ENCODE peak calls at places on chromosomes 13 and 19, in four cellular contexts. K is HCT116, B is colonic mucosa, H is progenitor cell of endocrine pancreas. U is an unnamed sample.

GRCh38 chr19:47714339-47714738 is 1.1 kb downstream of the EHD2 start:
- DNase-seq in H (no peak), K (no peak), B (no peak), U (no peak)

GRCh38 chr19:41476583-41476982 is 33.6 kb downstream of the ERICH4 start:
- DNase-seq in B (no peak), H (no peak), K (no peak), U (no peak)

GRCh38 chr13:45224181-45224580 is 23.3 kb upstream of the KCTD4 start:
- DNase-seq in K (no peak), H (no peak), B (no peak), U (no peak)

GRCh38 chr19:16022251-16022650 is 54.0 kb upstream of the TPM4 start:
- DNase-seq in H (no peak), K (no peak), B (no peak), U (no peak)

GRCh38 chr13:47932953-47933687 is 68.0 kb downstream of the SUCLA2 start:
- DNase-seq in K (no peak), B (no peak), H (no peak), U (no peak)

GRCh38 chr19:10553943-10554381 is 10.3 kb downstream of the ATG4D start:
- DNase-seq in K (no peak), H (no peak), B (peak; percentile 33), U (no peak)

GRCh38 chr13:49997935-49998334 is 1.1 kb downstream of the TRIM13 start:
- DNase-seq in K (no peak), B (peak; percentile 31), H (no peak), U (no peak)

GRCh38 chr19:55463583-55464031 is 944 bp downstream of the C19orf85 start:
- DNase-seq in K (no peak), H (no peak), B (no peak), U (no peak)

GRCh38 chr13:88617176-88617575 is 946.0 kb downstream of the SLITRK5 start:
- DNase-seq in H (no peak), K (no peak), B (no peak), U (no peak)

GRCh38 chr19:7673995-7674667 is 2.8 kb upstream of the MCEMP1 start:
- DNase-seq in K (peak; percentile 72), B (peak; percentile 86), H (no peak), U (no peak)

GRCh38 chr13:51453308-51453958 is 597 bp upstream of the INTS6 start:
- DNase-seq in K (no peak), H (peak; percentile 65), B (peak; percentile 87), U (no peak)

GRCh38 chr13:79385694-79386093 is 20.4 kb downstream of the RBM26 start:
- DNase-seq in K (no peak), H (no peak), B (no peak), U (no peak)

GRCh38 chr19:33285441-33285927 is 16.9 kb downstream of the CEBPA start:
- DNase-seq in K (no peak), H (no peak), B (peak; percentile 57), U (no peak)

GRCh38 chr19:31232871-31233270 is 116.4 kb downstream of the TSHZ3 start:
- DNase-seq in K (no peak), B (no peak), H (no peak), U (peak; percentile 93)

GRCh38 chr19:35442091-35442490 is 6.0 kb upstream of the FFAR2 start:
- DNase-seq in K (no peak), B (no peak), H (no peak), U (no peak)

GRCh38 chr19:13022859-13023636 is 27.8 kb downstream of the NFIX start:
- DNase-seq in B (peak; percentile 84), K (no peak), H (no peak), U (peak; percentile 89)

GRCh38 chr19:34120846-34121639 is 51.3 kb upstream of the LSM14A start:
- DNase-seq in B (peak; percentile 21), K (peak; percentile 43), H (no peak), U (no peak)

GRCh38 chr13:48531416-48532145 is 1.3 kb downstream of the RCBTB2 start:
- DNase-seq in B (peak; percentile 29), K (no peak), H (no peak), U (no peak)

GRCh38 chr13:61275251-61275650 is 140.4 kb downstream of the PCDH20 start:
- DNase-seq in K (no peak), H (no peak), B (no peak), U (no peak)
- TF ChIP-seq CTCF in K (no peak), H (no peak), B (no peak), U (no peak)

GRCh38 chr19:6271721-6272410 is 7.9 kb downstream of the MLLT1 start:
- DNase-seq in H (no peak), B (peak; percentile 58), K (no peak), U (no peak)

GRCh38 chr19:6270822-6271221 is 9.0 kb downstream of the MLLT1 start:
- DNase-seq in H (no peak), K (no peak), B (no peak), U (no peak)

GRCh38 chr19:6272411-6272791 is 7.4 kb downstream of the MLLT1 start:
- DNase-seq in K (no peak), B (no peak), H (no peak), U (no peak)

GRCh38 chr19:6270076-6270745 is 9.6 kb downstream of the MLLT1 start:
- DNase-seq in K (no peak), H (no peak), B (no peak), U (no peak)

GRCh38 chr19:6271251-6271650 is 8.5 kb downstream of the MLLT1 start:
- DNase-seq in K (no peak), B (no peak), H (no peak), U (no peak)
- TF ChIP-seq CTCF in K (peak; percentile 43), B (no peak), H (peak; percentile 18), U (peak; percentile 38)

GRCh38 chr13:54950546-54950945 is 1921.9 kb downstream of the OLFM4 start:
- DNase-seq in B (no peak), H (no peak), K (no peak), U (no peak)
- TF ChIP-seq CTCF in B (no peak), H (peak; percentile 11), K (no peak), U (no peak)

GRCh38 chr19:19137556-19138109 is 645 bp downstream of the TMEM161A start:
- DNase-seq in B (no peak), H (no peak), K (no peak), U (no peak)

GRCh38 chr19:19131989-19132388 is 6.3 kb downstream of the TMEM161A start:
- DNase-seq in B (no peak), K (no peak), H (no peak), U (no peak)

GRCh38 chr19:19133985-19134384 is 4.3 kb downstream of the TMEM161A start:
- DNase-seq in H (no peak), B (no peak), K (no peak), U (no peak)

GRCh38 chr19:19132912-19133311 is 5.4 kb downstream of the TMEM161A start:
- DNase-seq in H (no peak), B (no peak), K (no peak), U (no peak)

GRCh38 chr19:19134687-19135158 is 3.6 kb downstream of the TMEM161A start:
- DNase-seq in K (no peak), B (peak; percentile 34), H (peak; percentile 40), U (no peak)
- TF ChIP-seq CTCF in K (no peak), B (no peak), H (no peak), U (no peak)

DNA sequence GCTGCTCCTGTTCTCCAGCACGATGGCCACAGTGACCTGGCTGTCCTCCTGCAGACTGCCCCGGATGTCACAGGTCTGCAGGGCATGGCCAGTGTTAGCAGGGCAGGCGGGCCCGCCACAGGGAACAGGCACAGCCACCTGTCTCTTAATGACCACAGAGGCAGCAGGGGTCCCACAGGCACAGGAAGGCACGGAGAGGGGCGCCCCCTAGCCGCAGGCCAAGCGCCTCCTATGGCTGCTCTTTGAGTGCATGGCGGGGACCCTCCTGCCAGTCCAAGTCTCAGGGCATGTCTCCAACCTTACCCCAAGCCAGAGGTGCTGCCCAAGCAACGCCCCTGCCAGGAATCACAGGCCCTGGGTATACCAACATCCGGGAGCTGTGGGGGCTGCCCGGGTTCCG is 14.1 kb downstream of the IZUMO4 start:
- DNase-seq in B (no peak), K (no peak), H (no peak), U (no peak)
- TF ChIP-seq CTCF in B (no peak), K (no peak), H (peak; percentile 15), U (no peak)

GRCh38 chr13:109899748-109900147 is 113.4 kb upstream of the IRS2 start:
- DNase-seq in K (no peak), H (no peak), B (no peak), U (no peak)
- TF ChIP-seq CTCF in K (no peak), H (no peak), B (no peak), U (no peak)

GRCh38 chr19:27777242-27777641 is 1435.7 kb downstream of the UQCRFS1 start:
- DNase-seq in K (no peak), B (no peak), H (no peak), U (no peak)

GRCh38 chr19:27774827-27775226 is 1438.1 kb downstream of the UQCRFS1 start:
- DNase-seq in K (no peak), H (no peak), B (no peak), U (no peak)

GRCh38 chr19:27776524-27776923 is 1436.4 kb downstream of the UQCRFS1 start:
- DNase-seq in H (no peak), K (no peak), B (no peak), U (no peak)

GRCh38 chr19:27775395-27775794 is 1437.6 kb downstream of the UQCRFS1 start:
- DNase-seq in H (no peak), B (no peak), K (no peak), U (no peak)

GRCh38 chr19:27776020-27776419 is 1436.9 kb downstream of the UQCRFS1 start:
- DNase-seq in K (no peak), H (no peak), B (no peak), U (no peak)
- TF ChIP-seq CTCF in K (peak; percentile 37), H (no peak), B (no peak), U (peak; percentile 35)

DNA sequence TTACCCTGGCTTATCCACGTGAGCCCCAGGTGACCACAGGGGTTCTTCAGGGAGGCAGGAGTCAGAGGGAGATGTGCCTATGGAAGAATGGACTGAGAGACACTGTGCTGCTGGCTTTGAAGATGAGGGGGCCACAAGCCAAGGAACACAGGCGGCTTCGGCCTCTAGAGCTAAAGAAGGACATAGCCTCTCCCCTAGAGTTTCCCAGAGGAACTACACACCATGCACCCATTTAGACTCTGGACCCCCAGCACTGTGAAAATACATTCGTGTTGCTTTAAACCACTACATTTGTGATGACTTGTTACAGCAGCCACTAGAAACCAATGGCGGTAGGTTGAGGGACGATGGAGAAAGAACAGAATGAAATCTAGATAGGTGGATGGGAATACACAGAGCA is 13.7 kb upstream of the ATF5 start:
- DNase-seq in H (no peak), K (no peak), B (no peak), U (no peak)
- TF ChIP-seq CTCF in H (peak; percentile 19), K (peak; percentile 46), B (no peak), U (peak; percentile 4)

GRCh38 chr19:54189020-54189667 is at the start of gene MBOAT7:
- DNase-seq in H (peak; percentile 88), B (no peak), K (no peak), U (no peak)
- TF ChIP-seq CTCF in H (peak; percentile 61), B (no peak), K (peak; percentile 13), U (no peak)

U was measured in BJ.